ENCODE peak calls at places on chromosomes 6 and 20, in four cellular contexts. One of them, this sample, is unnamed.
A peak's percentile ranks its signal among the peaks of the same experiment; 100 is the strongest.

GRCh38 chr6:106159531-106159940 is 73.4 kb downstream of the PRDM1 start:
- DNase-seq in fibroblast of lung: peak; percentile 80
- DNase-seq in GM12878: no peak
- DNase-seq in IMR-90: peak; percentile 93
- DNase-seq in this sample: no peak

GRCh38 chr6:31797607-31798006 is 2.1 kb upstream of the VARS1 start:
- DNase-seq in fibroblast of lung: no peak
- DNase-seq in IMR-90: no peak
- DNase-seq in GM12878: no peak
- DNase-seq in this sample: no peak

GRCh38 chr6:129497591-129498555 is 212.1 kb downstream of the ARHGAP18 start:
- DNase-seq in fibroblast of lung: no peak
- DNase-seq in IMR-90: peak; percentile 14
- DNase-seq in GM12878: no peak
- DNase-seq in this sample: no peak

GRCh38 chr6:17397764-17398194 is 4.4 kb downstream of the CAP2 start:
- DNase-seq in GM12878: no peak
- DNase-seq in IMR-90: no peak
- DNase-seq in fibroblast of lung: peak; percentile 30
- DNase-seq in this sample: no peak

GRCh38 chr6:154164397-154164796 is 125.4 kb downstream of the OPRM1 start:
- DNase-seq in GM12878: no peak
- DNase-seq in IMR-90: peak; percentile 78
- DNase-seq in fibroblast of lung: peak; percentile 98
- DNase-seq in this sample: peak; percentile 28

GRCh38 chr6:125116170-125116569 is 37.4 kb upstream of the TPD52L1 start:
- DNase-seq in IMR-90: no peak
- DNase-seq in fibroblast of lung: no peak
- DNase-seq in GM12878: no peak
- DNase-seq in this sample: no peak

GRCh38 chr6:56223995-56224394 is 23.4 kb downstream of the COL21A1 start:
- DNase-seq in IMR-90: peak; percentile 45
- DNase-seq in GM12878: no peak
- DNase-seq in fibroblast of lung: peak; percentile 36
- DNase-seq in this sample: no peak

GRCh38 chr6:137370871-137371633 is 123.1 kb downstream of the OLIG3 start:
- DNase-seq in GM12878: peak; percentile 34
- DNase-seq in IMR-90: no peak
- DNase-seq in fibroblast of lung: peak; percentile 14
- DNase-seq in this sample: no peak

GRCh38 chr20:23269954-23270353 is 80.6 kb upstream of the NXT1 start:
- DNase-seq in IMR-90: no peak
- DNase-seq in fibroblast of lung: no peak
- DNase-seq in GM12878: no peak
- DNase-seq in this sample: no peak

GRCh38 chr20:23268792-23269354 is 81.7 kb upstream of the NXT1 start:
- DNase-seq in fibroblast of lung: no peak
- DNase-seq in GM12878: no peak
- DNase-seq in IMR-90: no peak
- DNase-seq in this sample: no peak

GRCh38 chr20:23270427-23270911 is 80.1 kb upstream of the NXT1 start:
- DNase-seq in fibroblast of lung: peak; percentile 71
- DNase-seq in IMR-90: peak; percentile 90
- DNase-seq in GM12878: no peak
- DNase-seq in this sample: no peak

GRCh38 chr20:23273776-23274175 is 76.8 kb upstream of the NXT1 start:
- DNase-seq in IMR-90: no peak
- DNase-seq in GM12878: no peak
- DNase-seq in fibroblast of lung: no peak
- DNase-seq in this sample: no peak

DNA sequence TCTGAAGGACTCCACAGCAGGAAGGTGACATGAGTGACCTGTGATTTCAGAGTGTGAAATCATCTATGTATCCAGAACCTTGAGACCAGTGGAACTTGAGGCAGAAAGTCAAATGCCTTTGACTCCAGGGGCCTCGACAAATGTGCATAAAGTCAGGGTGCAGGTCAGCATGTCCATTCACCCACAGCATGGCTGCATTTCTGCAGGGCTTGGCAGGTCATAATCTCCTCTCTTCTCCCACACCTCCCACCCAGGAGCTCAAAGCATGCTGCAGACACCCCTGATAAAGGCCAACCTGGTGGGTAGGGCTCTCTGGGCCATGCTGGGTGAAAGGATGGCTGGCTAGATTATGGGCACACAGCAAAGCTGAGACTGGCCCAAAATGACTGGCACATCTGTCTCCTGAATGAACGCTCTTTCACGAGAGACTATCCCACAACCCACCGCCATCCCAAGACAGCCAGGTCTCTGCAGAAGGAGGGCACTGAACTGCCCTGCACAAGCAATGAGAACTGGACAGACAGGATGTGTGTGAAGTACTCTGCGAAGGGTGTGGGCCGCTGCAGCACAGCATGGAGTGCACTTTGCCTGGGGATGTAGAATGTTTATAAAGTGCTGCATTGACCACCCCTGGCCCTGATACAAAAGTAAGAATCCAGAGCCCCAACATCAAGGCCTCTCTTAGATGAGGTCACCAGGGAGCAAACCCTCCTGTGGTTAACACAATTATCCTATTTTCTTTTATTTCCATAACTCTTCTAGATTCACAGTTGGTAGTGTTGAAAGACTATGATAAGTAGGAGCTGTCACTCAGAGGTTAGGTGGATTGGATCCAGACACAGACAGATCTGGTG is 78.2 kb upstream of the NXT1 start:
- DNase-seq in IMR-90: no peak
- DNase-seq in GM12878: no peak
- DNase-seq in fibroblast of lung: no peak
- DNase-seq in this sample: no peak
- H3K4me1 ChIP-seq in IMR-90: peaks cover 6% of the 10 kb centered on the region
- H3K4me1 ChIP-seq in GM12878: no peaks in the 10 kb centered on the region
- H3K4me1 ChIP-seq in fibroblast of lung: peaks cover 5% of the 10 kb centered on the region
- H3K4me1 ChIP-seq in this sample: no peaks in the 10 kb centered on the region

DNA sequence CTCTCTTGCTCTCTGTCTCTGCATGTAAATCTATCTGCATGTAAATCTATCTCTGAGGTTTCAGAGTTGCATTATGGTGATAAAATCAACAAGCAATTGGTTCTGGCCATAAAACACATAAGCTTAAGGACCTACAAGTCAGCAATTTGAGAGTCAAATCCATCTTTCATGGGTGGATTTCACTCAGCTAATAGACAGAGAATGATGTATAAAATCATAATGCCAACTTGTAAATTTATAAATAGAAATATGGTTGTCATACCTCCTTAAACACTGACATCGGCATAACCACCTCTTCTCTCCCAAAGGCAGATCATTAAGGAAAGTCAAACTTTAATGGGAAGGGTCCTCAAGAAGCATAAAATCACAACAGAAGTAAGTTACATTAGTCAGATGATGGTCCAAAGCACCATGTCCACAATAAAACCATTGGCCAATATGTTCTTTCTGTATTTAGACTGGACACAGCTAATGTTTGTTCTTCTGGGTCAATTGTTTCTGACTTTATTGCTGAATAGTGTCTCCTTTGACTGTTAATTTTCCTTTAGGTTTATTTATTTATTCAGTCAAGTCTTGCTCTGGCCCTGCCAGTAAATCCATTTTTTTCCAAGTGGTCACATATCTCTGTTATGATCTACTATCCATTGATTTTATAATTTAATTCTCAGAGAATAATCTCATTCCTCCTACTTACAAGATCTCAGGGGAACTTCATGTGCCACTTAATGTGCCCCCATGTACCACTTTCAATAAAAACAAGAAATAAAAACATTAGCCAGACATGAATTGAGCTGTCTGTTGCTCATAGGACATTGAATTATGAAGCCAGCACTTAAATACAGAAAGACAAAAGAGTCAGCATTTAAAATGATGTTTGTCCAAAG is 382.9 kb upstream of the IRAK1BP1 start:
- DNase-seq in GM12878: no peak
- DNase-seq in fibroblast of lung: no peak
- DNase-seq in IMR-90: no peak
- DNase-seq in this sample: no peak
- H3K9ac ChIP-seq in GM12878: no peak overlapping the region
- H3K9ac ChIP-seq in fibroblast of lung: no peak overlapping the region
- H3K9ac ChIP-seq in IMR-90: no peak overlapping the region
- H3K9ac ChIP-seq in this sample: no peak overlapping the region

DNA sequence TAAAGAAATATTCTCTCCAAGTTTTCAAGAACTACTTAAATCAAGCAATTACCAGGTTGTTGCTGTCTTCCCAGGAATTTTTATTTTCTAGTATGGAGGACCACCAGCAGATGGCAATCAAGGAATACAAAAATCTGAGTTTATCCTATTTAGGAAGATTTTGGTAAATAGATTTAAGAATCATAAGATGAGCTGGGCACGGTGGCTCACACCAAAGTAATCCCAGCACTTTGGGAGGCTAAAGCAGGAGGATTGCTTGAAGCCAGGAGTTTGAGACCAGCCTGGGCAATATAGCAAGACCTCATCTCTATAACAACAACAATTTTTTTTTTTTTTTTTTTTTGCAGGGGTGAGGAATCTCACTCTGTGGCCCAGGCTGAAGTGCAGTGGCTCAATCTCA is 19.3 kb upstream of the SEC63 start:
- DNase-seq in IMR-90: peak; percentile 39
- DNase-seq in GM12878: no peak
- DNase-seq in fibroblast of lung: peak; percentile 53
- DNase-seq in this sample: no peak
- TF ChIP-seq CTCF in IMR-90: peak; percentile 47
- TF ChIP-seq CTCF in GM12878: no peak
- TF ChIP-seq CTCF in fibroblast of lung: peak; percentile 33
- TF ChIP-seq CTCF in this sample: no peak

GRCh38 chr20:39850236-39850635 is 838.8 kb downstream of the MAFB start:
- DNase-seq in IMR-90: no peak
- DNase-seq in fibroblast of lung: peak; percentile 24
- DNase-seq in GM12878: no peak
- DNase-seq in this sample: no peak

GRCh38 chr20:39849664-39850063 is 839.4 kb downstream of the MAFB start:
- DNase-seq in GM12878: no peak
- DNase-seq in fibroblast of lung: peak; percentile 91
- DNase-seq in IMR-90: peak; percentile 94
- DNase-seq in this sample: peak; percentile 54

GRCh38 chr20:39849171-39849570 is 839.9 kb downstream of the MAFB start:
- DNase-seq in fibroblast of lung: no peak
- DNase-seq in GM12878: no peak
- DNase-seq in IMR-90: no peak
- DNase-seq in this sample: no peak

GRCh38 chr20:39851459-39851858 is 837.6 kb downstream of the MAFB start:
- DNase-seq in IMR-90: peak; percentile 85
- DNase-seq in fibroblast of lung: peak; percentile 19
- DNase-seq in GM12878: no peak
- DNase-seq in this sample: no peak

GRCh38 chr20:39850821-39851330 is 838.2 kb downstream of the MAFB start:
- DNase-seq in GM12878: no peak
- DNase-seq in fibroblast of lung: no peak
- DNase-seq in IMR-90: no peak
- DNase-seq in this sample: no peak
- H3K4me1 ChIP-seq in GM12878: no peaks in the 10 kb centered on the region
- H3K4me1 ChIP-seq in fibroblast of lung: peaks cover 34% of the 10 kb centered on the region
- H3K4me1 ChIP-seq in IMR-90: peaks cover 36% of the 10 kb centered on the region
- H3K4me1 ChIP-seq in this sample: no peaks in the 10 kb centered on the region

DNA sequence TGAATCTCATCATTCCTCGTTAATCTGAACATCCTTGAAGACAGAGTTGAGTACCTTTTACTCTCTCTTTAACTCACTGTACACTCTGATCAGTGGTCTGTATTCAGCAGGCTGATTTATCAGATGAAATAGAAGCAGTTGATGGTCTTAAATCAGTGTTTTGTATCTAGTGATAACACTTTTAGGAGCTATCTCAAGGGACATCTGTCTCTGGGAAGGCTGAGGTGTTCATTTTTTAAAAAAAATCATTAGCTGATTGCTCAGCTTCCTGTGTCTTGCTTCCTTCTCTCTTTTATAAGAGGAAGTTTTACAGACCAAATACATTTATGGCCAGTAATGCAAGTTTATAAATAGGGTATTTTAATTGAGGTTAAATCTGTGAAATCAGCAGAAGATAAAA is 12.1 kb upstream of the CCDC170 start:
- DNase-seq in GM12878: no peak
- DNase-seq in fibroblast of lung: no peak
- DNase-seq in IMR-90: no peak
- DNase-seq in this sample: no peak
- H3K9ac ChIP-seq in GM12878: no peak overlapping the region
- H3K9ac ChIP-seq in fibroblast of lung: no peak overlapping the region
- H3K9ac ChIP-seq in IMR-90: no peak overlapping the region
- H3K9ac ChIP-seq in this sample: no peak overlapping the region

GRCh38 chr6:35192301-35192860 is 21.4 kb upstream of the SCUBE3 start:
- DNase-seq in IMR-90: no peak
- DNase-seq in GM12878: no peak
- DNase-seq in fibroblast of lung: no peak
- DNase-seq in this sample: no peak
- TF ChIP-seq CTCF in IMR-90: no peak
- TF ChIP-seq CTCF in GM12878: no peak
- TF ChIP-seq CTCF in fibroblast of lung: no peak
- TF ChIP-seq CTCF in this sample: no peak

GRCh38 chr20:32558526-32558925 is 26.6 kb downstream of the NOL4L start:
- DNase-seq in GM12878: no peak
- DNase-seq in IMR-90: peak; percentile 27
- DNase-seq in fibroblast of lung: no peak
- DNase-seq in this sample: no peak
- H3K4me1 ChIP-seq in GM12878: peaks cover 5% of the 10 kb centered on the region
- H3K4me1 ChIP-seq in IMR-90: no peaks in the 10 kb centered on the region
- H3K4me1 ChIP-seq in fibroblast of lung: no peaks in the 10 kb centered on the region
- H3K4me1 ChIP-seq in this sample: no peaks in the 10 kb centered on the region

DNA sequence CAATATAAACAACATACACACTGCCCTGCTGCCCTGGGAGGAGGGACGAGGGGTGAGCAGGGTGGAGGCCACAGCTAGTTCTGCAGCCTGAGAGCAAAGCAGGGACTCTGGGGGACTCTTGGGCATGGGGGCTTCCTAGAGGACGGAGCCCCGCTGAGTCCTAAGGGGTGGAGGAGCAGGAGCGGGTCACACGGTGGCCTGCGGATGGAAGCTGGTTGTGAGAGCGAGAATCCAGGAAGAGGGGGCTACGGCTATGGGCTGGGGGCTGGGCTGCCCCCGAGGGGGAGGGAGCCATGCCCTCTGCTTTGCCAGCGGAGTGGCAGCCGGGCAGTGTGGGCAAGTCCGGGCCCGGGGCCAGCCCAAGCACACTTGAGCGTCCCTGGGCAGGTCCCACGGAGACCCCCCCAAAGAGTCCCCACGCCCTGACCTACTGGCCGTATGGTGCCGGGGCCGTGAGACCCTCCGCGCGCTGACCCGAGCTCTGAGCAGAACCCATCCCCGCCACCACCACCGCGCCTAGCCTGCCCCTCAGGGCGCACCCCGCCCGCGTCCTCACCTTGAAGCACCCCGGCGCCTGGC is 369 bp downstream of the ADAM33 start:
- DNase-seq in fibroblast of lung: no peak
- DNase-seq in GM12878: no peak
- DNase-seq in IMR-90: no peak
- DNase-seq in this sample: no peak
- H3K9ac ChIP-seq in fibroblast of lung: peak overlapping the region; percentile 63
- H3K9ac ChIP-seq in GM12878: no peak overlapping the region
- H3K9ac ChIP-seq in IMR-90: no peak overlapping the region
- H3K9ac ChIP-seq in this sample: peak overlapping the region; percentile 23

GRCh38 chr6:142478117-142478516 is 176.3 kb downstream of the ADGRG6 start:
- DNase-seq in IMR-90: peak; percentile 41
- DNase-seq in fibroblast of lung: peak; percentile 28
- DNase-seq in GM12878: no peak
- DNase-seq in this sample: no peak
- TF ChIP-seq CTCF in IMR-90: no peak
- TF ChIP-seq CTCF in fibroblast of lung: no peak
- TF ChIP-seq CTCF in GM12878: no peak
- TF ChIP-seq CTCF in this sample: no peak